ENCODE peak calls at places on chromosomes 13 and 19, in five cellular contexts. U is left ventricle myocardium inferior, F is HL-60, R is mesothelial cell of epicardium, Y is neural progenitor cell. E is an unnamed sample.

GRCh38 chr13:30720470-30720869 is 14.9 kb upstream of the ALOX5AP start:
- DNase-seq in Y (no peak), F (peak; percentile 55), U (no peak), R (no peak), E (no peak)

GRCh38 chr19:19588546-19588945 is 29.9 kb downstream of the PBX4 start:
- DNase-seq in F (no peak), R (no peak), Y (no peak), U (no peak), E (no peak)

GRCh38 chr13:109101550-109102144 is 472.2 kb downstream of the MYO16 start:
- DNase-seq in U (no peak), R (no peak), Y (no peak), F (no peak), E (no peak)

GRCh38 chr13:49637989-49638388 is 9.7 kb downstream of the ARL11 start:
- DNase-seq in U (no peak), R (no peak), F (no peak), Y (no peak), E (no peak)

GRCh38 chr19:16293133-16294085 is 31.2 kb upstream of the KLF2 start:
- DNase-seq in Y (no peak), U (peak; percentile 67), F (peak; percentile 83), R (peak; percentile 66), E (peak; percentile 96)

GRCh38 chr19:2976609-2977000 is 759 bp upstream of the TLE6 start:
- DNase-seq in U (no peak), Y (peak; percentile 38), R (no peak), F (no peak), E (no peak)

GRCh38 chr13:110450941-110451340 is 110.6 kb downstream of the RAB20 start:
- DNase-seq in Y (no peak), U (no peak), F (no peak), R (no peak), E (no peak)

GRCh38 chr19:39160889-39161672 is 35.5 kb downstream of the PAK4 start:
- DNase-seq in U (no peak), Y (no peak), R (no peak), F (no peak), E (no peak)

GRCh38 chr13:27006519-27007161 is 165.0 kb downstream of the USP12 start:
- DNase-seq in U (no peak), F (no peak), Y (peak; percentile 43), R (no peak), E (peak; percentile 70)

GRCh38 chr13:23790591-23791170 is 98.5 kb downstream of the MIPEP start:
- DNase-seq in R (no peak), U (no peak), Y (no peak), F (no peak), E (no peak)

DNA sequence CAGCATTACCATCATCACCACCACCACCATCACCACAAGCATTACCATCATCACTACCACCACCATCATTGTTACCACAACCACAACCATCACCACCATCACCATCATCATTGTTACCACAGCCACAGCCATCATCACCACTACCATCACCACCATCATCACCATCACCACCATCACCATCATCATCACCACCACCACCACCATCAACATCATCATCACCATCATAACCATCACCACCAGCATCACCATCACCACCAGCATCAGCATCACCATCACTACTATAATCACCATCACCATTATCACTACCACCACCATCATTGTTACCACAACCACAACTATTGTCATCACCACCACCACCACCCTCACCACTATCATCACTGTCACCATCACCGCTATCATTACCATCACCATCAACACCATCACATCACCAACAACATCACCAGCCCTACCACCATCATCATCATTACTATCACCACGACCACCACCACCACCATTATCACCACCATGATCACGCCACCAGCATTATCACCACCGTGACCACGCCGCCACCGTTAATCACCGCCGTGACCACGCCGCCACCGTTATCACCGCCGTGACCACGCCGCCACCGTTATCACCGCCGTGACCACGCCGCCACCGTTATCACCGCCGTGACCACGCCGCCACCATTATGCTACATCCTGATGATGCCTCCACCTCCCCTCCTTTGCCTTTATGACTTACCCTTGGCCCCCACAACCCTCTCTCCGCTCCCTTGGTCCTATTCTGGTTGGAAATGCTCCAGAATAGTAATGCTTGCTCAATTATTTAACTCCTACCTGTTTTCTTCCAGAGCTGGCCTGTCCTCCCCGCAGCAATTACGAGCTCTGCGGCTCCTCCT is 10.0 kb upstream of the FXYD3 start:
- DNase-seq in Y (no peak), R (no peak), F (no peak), U (no peak), E (no peak)
- TF ChIP-seq CTCF in Y (no peak), R (no peak), F (no peak), U (no peak), E (no peak)

GRCh38 chr19:36090930-36091695 is 19.8 kb upstream of the OVOL3 start:
- DNase-seq in U (no peak), R (no peak), F (no peak), Y (no peak), E (no peak)
- TF ChIP-seq CTCF in U (no peak), R (no peak), F (no peak), Y (no peak), E (no peak)

GRCh38 chr19:55344444-55344843 is 4.8 kb downstream of the KMT5C start:
- DNase-seq in R (no peak), Y (no peak), F (no peak), U (no peak), E (no peak)
- TF ChIP-seq CTCF in R (no peak), Y (no peak), F (no peak), U (no peak), E (no peak)

GRCh38 chr19:44002212-44002565 is 568 bp upstream of the ZNF230 start:
- DNase-seq in R (no peak), F (no peak), U (no peak), Y (no peak), E (no peak)
- TF ChIP-seq CTCF in R (no peak), F (no peak), U (no peak), Y (no peak), E (no peak)

GRCh38 chr19:50290011-50290410 is 39.2 kb downstream of the KCNC3 start:
- DNase-seq in U (no peak), R (no peak), F (no peak), Y (peak; percentile 32), E (no peak)
- TF ChIP-seq CTCF in U (no peak), R (no peak), F (no peak), Y (no peak), E (no peak)

GRCh38 chr19:44345969-44346368 is 10.5 kb downstream of the ZNF112 start:
- DNase-seq in F (no peak), R (no peak), U (no peak), Y (no peak), E (no peak)

GRCh38 chr19:44346556-44346955 is 9.9 kb downstream of the ZNF112 start:
- DNase-seq in Y (no peak), F (no peak), U (no peak), R (no peak), E (no peak)

GRCh38 chr19:44344255-44344654 is 12.2 kb downstream of the ZNF112 start:
- DNase-seq in R (no peak), U (no peak), F (no peak), Y (no peak), E (no peak)

DNA sequence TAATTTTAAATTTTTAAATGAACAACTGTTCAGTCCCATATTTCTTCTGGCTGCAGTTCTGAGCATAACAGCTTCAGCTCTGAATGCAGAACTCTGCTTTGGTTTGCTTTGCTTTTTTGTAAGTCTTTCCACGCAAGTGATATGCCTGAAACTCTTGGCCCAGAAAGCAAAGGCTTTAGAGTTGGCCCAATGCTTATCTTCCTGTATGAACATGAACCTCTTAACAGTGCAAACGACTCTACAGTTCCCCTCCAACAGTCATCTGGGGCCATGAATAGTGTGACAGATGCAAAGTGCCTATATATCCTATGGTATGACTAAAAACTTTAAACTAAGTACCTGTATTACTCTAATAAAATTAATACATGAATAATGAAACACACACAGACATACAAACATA is 14.7 kb downstream of the ZNF112 start:
- DNase-seq in F (no peak), Y (no peak), R (no peak), U (no peak), E (no peak)
- TF ChIP-seq CTCF in F (no peak), Y (no peak), R (no peak), U (no peak), E (no peak)

GRCh38 chr19:41341669-41342490 is 11.8 kb downstream of the TGFB1 start:
- DNase-seq in F (no peak), Y (no peak), R (no peak), U (no peak), E (no peak)
- TF ChIP-seq CTCF in F (no peak), Y (no peak), R (no peak), U (no peak), E (no peak)

E was measured in sigmoid colon.